ENCODE peak calls at places on chromosomes 1 and 21, in seven cellular contexts. R is caudate nucleus; W is anterior cingulate cortex; D is HFF-Myc; O is activated gamma-delta T cell; Y is mammary epithelial cell; J is stimulated activated CD4-positive, alpha-beta T cell treated with anti-CD3 and anti-CD28 coated beads, Interleukin-12 subunit alpha, Interleukin-12 subunit beta, amount 100 ng/mL, for 48 hours. V is an unnamed sample.

GRCh38 chr1:64967381-64967780 is 1.0 kb upstream of the JAK1 start:
- DNase-seq in R (no peak), W (no peak), D (no peak), O (no peak), Y (no peak), J (no peak), V (no peak)

GRCh38 chr1:169078163-169078883 is 28.2 kb upstream of the ATP1B1 start:
- DNase-seq in R (no peak), W (no peak), D (no peak), O (no peak), Y (no peak), J (no peak), V (no peak)

GRCh38 chr1:114253900-114254299 is 100.2 kb upstream of the SYT6 start:
- DNase-seq in R (no peak), W (no peak), D (no peak), O (no peak), Y (no peak), J (no peak), V (no peak)

GRCh38 chr21:39183272-39184049 is at the start of gene PSMG1:
- DNase-seq in R (peak; percentile 92), W (peak; percentile 85), D (peak; percentile 59), O (peak; percentile 87), Y (peak; percentile 94), J (peak; percentile 89), V (peak; percentile 96)

GRCh38 chr1:228228601-228229074 is 20.8 kb downstream of the OBSCN start:
- DNase-seq in R (no peak), W (no peak), D (no peak), O (no peak), Y (peak; percentile 92), J (no peak), V (no peak)

GRCh38 chr1:1099506-1100183 is 16.2 kb downstream of the C1orf159 start:
- DNase-seq in R (no peak), W (no peak), D (no peak), O (no peak), Y (no peak), J (no peak), V (no peak)

GRCh38 chr1:183273300-183273699 is 87.2 kb downstream of the LAMC2 start:
- DNase-seq in R (no peak), W (no peak), D (peak; percentile 66), O (no peak), Y (no peak), J (no peak), V (no peak)

GRCh38 chr1:174954686-174955669 is 44.8 kb upstream of the CACYBP start:
- DNase-seq in R (no peak), W (no peak), D (no peak), O (no peak), Y (no peak), J (no peak), V (no peak)

GRCh38 chr1:213192026-213192425 is 141.0 kb downstream of the RPS6KC1 start:
- DNase-seq in R (no peak), W (no peak), D (no peak), O (no peak), Y (no peak), J (no peak), V (no peak)

GRCh38 chr1:172443666-172444453 is at the start of gene PIGC:
- DNase-seq in R (peak; percentile 87), W (peak; percentile 76), D (peak; percentile 78), O (peak; percentile 63), Y (peak; percentile 73), J (peak; percentile 91), V (peak; percentile 95)

V was measured in Ammon's horn.